ENCODE peak calls at places on chromosomes 12 and 14, in eight cellular contexts. I is C1 segment of cervical spinal cord, P is A549, V is lower leg skin, G is choroid plexus epithelial cell, N is stomach, X is midbrain, S is T-helper 2 cell. L is an unnamed sample.

GRCh38 chr14:37826869-37827268 is 231.4 kb downstream of the TTC6 start:
- DNase-seq in I (no peak), X (no peak), V (no peak), G (no peak), S (no peak), N (no peak), P (no peak), L (no peak)

GRCh38 chr12:47797432-47797831 is 22.3 kb downstream of the HDAC7 start:
- DNase-seq in S (no peak), N (peak; percentile 49), X (peak; percentile 23), G (no peak), I (no peak), P (no peak), V (no peak), L (peak; percentile 69)

GRCh38 chr14:87901196-87901595 is 91.8 kb downstream of the GALC start:
- DNase-seq in V (no peak), P (no peak), G (no peak), N (no peak), S (no peak), I (no peak), X (no peak), L (no peak)

GRCh38 chr14:53389207-53389606 is 236.1 kb upstream of the DDHD1 start:
- DNase-seq in I (no peak), N (no peak), S (no peak), P (no peak), G (no peak), X (no peak), V (no peak), L (no peak)

GRCh38 chr12:46944104-46944503 is 118.3 kb upstream of the SLC38A4 start:
- DNase-seq in P (no peak), I (no peak), V (no peak), S (no peak), G (peak; percentile 89), X (no peak), N (no peak), L (peak; percentile 5)

GRCh38 chr14:51750542-51750941 is 98.8 kb downstream of the FRMD6 start:
- DNase-seq in P (no peak), N (no peak), X (no peak), G (no peak), V (no peak), S (no peak), I (no peak), L (peak; percentile 7)

GRCh38 chr12:22935090-22935489 is 310.1 kb downstream of the ETNK1 start:
- DNase-seq in V (no peak), S (no peak), N (no peak), I (no peak), P (no peak), X (no peak), G (peak; percentile 40), L (peak; percentile 10)

GRCh38 chr12:117105902-117106301 is 6.7 kb upstream of the TESC start:
- DNase-seq in G (no peak), S (no peak), V (no peak), X (no peak), I (no peak), N (no peak), P (no peak), L (peak; percentile 81)

GRCh38 chr12:113040722-113041168 is 15.8 kb upstream of the DTX1 start:
- DNase-seq in G (peak; percentile 93), N (peak; percentile 44), S (no peak), X (peak; percentile 16), V (peak; percentile 93), P (peak; percentile 39), I (no peak), L (no peak)

GRCh38 chr12:27969901-27970390 is 2.6 kb downstream of the PTHLH start:
- DNase-seq in V (peak; percentile 87), I (no peak), P (peak; percentile 47), X (peak; percentile 46), G (peak; percentile 55), S (peak; percentile 31), N (peak; percentile 72), L (peak; percentile 27)

GRCh38 chr12:59972941-59973340 is 377.1 kb downstream of the SLC16A7 start:
- DNase-seq in P (no peak), I (no peak), V (no peak), G (peak; percentile 52), S (no peak), N (no peak), X (no peak), L (no peak)

GRCh38 chr14:104797112-104798044 is 1.8 kb upstream of the AKT1 start:
- DNase-seq in S (no peak), N (peak; percentile 61), X (no peak), V (no peak), G (no peak), P (no peak), I (no peak), L (peak; percentile 91)

GRCh38 chr12:1760566-1761382 is 59.6 kb upstream of the LRTM2 start:
- DNase-seq in I (no peak), N (no peak), P (peak; percentile 11), S (no peak), G (peak; percentile 60), V (no peak), X (no peak), L (no peak)

GRCh38 chr12:110353211-110353965 is 50.1 kb downstream of the ANAPC7 start:
- DNase-seq in P (no peak), X (no peak), N (no peak), V (no peak), S (no peak), G (no peak), I (no peak), L (no peak)

GRCh38 chr14:22131749-22132476 is 457.1 kb downstream of the DAD1 start:
- DNase-seq in X (no peak), V (no peak), I (no peak), G (peak; percentile 13), S (no peak), N (no peak), P (no peak), L (peak; percentile 27)

GRCh38 chr12:13205809-13206559 is 9.5 kb downstream of the EMP1 start:
- DNase-seq in V (no peak), G (peak; percentile 97), S (no peak), X (no peak), N (no peak), I (no peak), P (peak; percentile 40), L (no peak)

GRCh38 chr14:65072937-65073336 is 29.4 kb downstream of the MAX start:
- DNase-seq in V (no peak), S (no peak), I (no peak), G (no peak), X (no peak), P (no peak), N (no peak), L (no peak)

L was measured in RPMI8226.